ENCODE peak calls at places on chromosomes 3 and 15, in four cellular contexts. One of them, this sample, is unnamed.

GRCh38 chr3:149212386-149212785 is 9.2 kb downstream of the CP start:
- DNase-seq in ACHN: no peak
- DNase-seq in GM20000: no peak
- DNase-seq in lower leg skin: no peak
- DNase-seq in this sample: no peak

GRCh38 chr15:56772868-56773639 is 39.7 kb upstream of the ZNF280D start:
- DNase-seq in ACHN: no peak
- DNase-seq in GM20000: no peak
- DNase-seq in lower leg skin: no peak
- DNase-seq in this sample: no peak

GRCh38 chr3:15768421-15769255 is 29.1 kb downstream of the ANKRD28 start:
- DNase-seq in ACHN: peak
- DNase-seq in GM20000: peak
- DNase-seq in lower leg skin: no peak
- DNase-seq in this sample: no peak

GRCh38 chr15:41695750-41696436 is 35.7 kb downstream of the MGA start:
- DNase-seq in ACHN: peak
- DNase-seq in GM20000: peak
- DNase-seq in lower leg skin: no peak
- DNase-seq in this sample: peak

GRCh38 chr3:42031808-42032475 is 59.2 kb upstream of the TRAK1 start:
- DNase-seq in ACHN: peak
- DNase-seq in GM20000: no peak
- DNase-seq in lower leg skin: no peak
- DNase-seq in this sample: no peak

GRCh38 chr3:42056840-42057239 is 34.3 kb upstream of the TRAK1 start:
- DNase-seq in ACHN: no peak
- DNase-seq in GM20000: no peak
- DNase-seq in lower leg skin: no peak
- DNase-seq in this sample: no peak

GRCh38 chr3:58058654-58059263 is 50.5 kb downstream of the FLNB start:
- DNase-seq in ACHN: no peak
- DNase-seq in GM20000: no peak
- DNase-seq in lower leg skin: no peak
- DNase-seq in this sample: no peak

GRCh38 chr3:147614210-147614609 is 205.0 kb downstream of the ZIC1 start:
- DNase-seq in ACHN: no peak
- DNase-seq in GM20000: no peak
- DNase-seq in lower leg skin: no peak
- DNase-seq in this sample: no peak

GRCh38 chr3:123651449-123652345 is 66.8 kb upstream of the HACD2 start:
- DNase-seq in ACHN: no peak
- DNase-seq in GM20000: no peak
- DNase-seq in lower leg skin: no peak
- DNase-seq in this sample: no peak

GRCh38 chr3:131503328-131503650 is 518 bp upstream of the MRPL3 start:
- DNase-seq in ACHN: no peak
- DNase-seq in GM20000: no peak
- DNase-seq in lower leg skin: no peak
- DNase-seq in this sample: no peak

GRCh38 chr3:6807967-6808588 is 52.8 kb upstream of the GRM7 start:
- DNase-seq in ACHN: no peak
- DNase-seq in GM20000: no peak
- DNase-seq in lower leg skin: no peak
- DNase-seq in this sample: no peak

GRCh38 chr3:23455775-23456174 is 252.6 kb downstream of the UBE2E2 start:
- DNase-seq in ACHN: no peak
- DNase-seq in GM20000: no peak
- DNase-seq in lower leg skin: no peak
- DNase-seq in this sample: no peak

GRCh38 chr3:15319575-15319974 is 12.8 kb downstream of the SH3BP5 start:
- DNase-seq in ACHN: no peak
- DNase-seq in GM20000: no peak
- DNase-seq in lower leg skin: no peak
- DNase-seq in this sample: no peak

GRCh38 chr3:168476360-168476980 is 380.7 kb upstream of the GOLIM4 start:
- DNase-seq in ACHN: no peak
- DNase-seq in GM20000: no peak
- DNase-seq in lower leg skin: no peak
- DNase-seq in this sample: no peak

GRCh38 chr3:31472479-31473390 is 60.0 kb upstream of the STT3B start:
- DNase-seq in ACHN: peak
- DNase-seq in GM20000: no peak
- DNase-seq in lower leg skin: no peak
- DNase-seq in this sample: no peak

GRCh38 chr3:18655827-18656226 is 230.7 kb upstream of the SATB1 start:
- DNase-seq in ACHN: no peak
- DNase-seq in GM20000: no peak
- DNase-seq in lower leg skin: no peak
- DNase-seq in this sample: no peak